ENCODE peak calls at places on chromosomes 16 and 17, in seven cellular contexts. L, D, T, Z, H, Y and W are unnamed samples.

GRCh38 chr17:40074871-40075215 is 12.1 kb downstream of the THRA start:
- DNase-seq in L (no peak), H (no peak), T (no peak), Y (no peak), Z (no peak), D (no peak), W (no peak)

GRCh38 chr17:40311575-40311974 is 2.6 kb downstream of the RARA start:
- DNase-seq in L (peak), T (no peak), Y (no peak), H (no peak), D (no peak), Z (peak), W (no peak)

GRCh38 chr17:76644995-76645394 is 1.4 kb upstream of the ST6GALNAC1 start:
- DNase-seq in T (no peak), Z (no peak), Y (no peak), H (no peak), L (peak), D (no peak), W (no peak)

GRCh38 chr17:44119062-44119461 is 4.4 kb downstream of the HDAC5 start:
- DNase-seq in D (no peak), L (no peak), Z (no peak), Y (no peak), T (no peak), H (no peak), W (no peak)

GRCh38 chr17:77707546-77707945 is 251.0 kb upstream of the TNRC6C start:
- DNase-seq in Z (no peak), T (no peak), L (no peak), D (no peak), Y (no peak), H (no peak), W (no peak)

GRCh38 chr16:10590342-10590741 is 9.9 kb upstream of the EMP2 start:
- DNase-seq in Z (no peak), Y (no peak), T (no peak), L (no peak), D (no peak), H (no peak), W (no peak)

GRCh38 chr16:27199747-27200146 is 3.6 kb upstream of the KDM8 start:
- DNase-seq in L (no peak), H (peak), D (peak), T (no peak), Z (no peak), Y (no peak), W (no peak)

GRCh38 chr16:1331712-1332617 is 1.5 kb upstream of the BAIAP3 start:
- DNase-seq in H (peak), Y (peak), D (peak), T (peak), Z (no peak), L (no peak), W (peak)

GRCh38 chr16:57091200-57091989 is 988 bp upstream of the CPNE2 start:
- DNase-seq in H (no peak), Y (peak), Z (peak), L (peak), T (peak), D (no peak), W (no peak)

GRCh38 chr17:19268611-19269010 is 31.4 kb downstream of the EPN2 start:
- DNase-seq in D (no peak), Z (no peak), H (no peak), T (no peak), Y (no peak), L (no peak), W (no peak)

GRCh38 chr16:88867561-88868246 is 1.2 kb upstream of the PABPN1L start:
- DNase-seq in T (no peak), H (peak), Z (no peak), Y (no peak), D (no peak), L (no peak), W (no peak)

GRCh38 chr16:50708373-50709060 is 15.1 kb downstream of the NOD2 start:
- DNase-seq in Z (no peak), D (no peak), T (no peak), H (no peak), L (no peak), Y (no peak), W (no peak)

GRCh38 chr17:81714412-81715106 is 2.5 kb downstream of the SLC25A10 start:
- DNase-seq in Z (no peak), D (no peak), Y (no peak), L (no peak), T (no peak), H (no peak), W (no peak)

GRCh38 chr16:85789773-85790172 is 9.6 kb downstream of the EMC8 start:
- DNase-seq in Y (no peak), Z (no peak), D (no peak), T (no peak), L (no peak), H (no peak), W (no peak)

GRCh38 chr17:37844158-37844976 is 79.8 kb upstream of the TBC1D3K start:
- DNase-seq in L (no peak), D (peak), Z (peak), Y (peak), H (peak), T (no peak), W (no peak)